ENCODE peak calls at places on chromosomes 5 and 9, in seven cellular contexts. S, M, P, U, A, C and B are unnamed samples.

GRCh38 chr5:137843676-137844284 is 23.9 kb upstream of the MYOT start:
- DNase-seq in S (no peak), M (no peak), P (no peak), U (no peak), A (no peak), C (no peak), B (no peak)

GRCh38 chr9:137296214-137297059 is 5.6 kb downstream of the NRARP start:
- DNase-seq in S (no peak), M (peak; percentile 39), P (no peak), U (no peak), A (no peak), C (no peak), B (no peak)

GRCh38 chr9:28120241-28121025 is 547.2 kb upstream of the C9orf72 start:
- DNase-seq in S (no peak), M (no peak), P (no peak), U (no peak), A (no peak), C (no peak), B (no peak)

GRCh38 chr9:121826711-121827110 is 175.3 kb downstream of the DAB2IP start:
- DNase-seq in S (no peak), M (no peak), P (no peak), U (no peak), A (no peak), C (no peak), B (no peak)

GRCh38 chr5:93336330-93337110 is 244.5 kb downstream of the NR2F1-AS1 start:
- DNase-seq in S (no peak), M (peak; percentile 52), P (no peak), U (no peak), A (no peak), C (no peak), B (no peak)

GRCh38 chr5:57358796-57359592 is 123.6 kb downstream of the ACTBL2 start:
- DNase-seq in S (no peak), M (no peak), P (no peak), U (no peak), A (no peak), C (no peak), B (no peak)

GRCh38 chr9:136769710-136770191 is 5.4 kb upstream of the LCN15 start:
- DNase-seq in S (peak; percentile 47), M (no peak), P (peak; percentile 70), U (no peak), A (no peak), C (peak; percentile 56), B (no peak)

GRCh38 chr9:3949744-3950143 is 350.1 kb downstream of the GLIS3 start:
- DNase-seq in S (no peak), M (no peak), P (no peak), U (no peak), A (no peak), C (no peak), B (no peak)

GRCh38 chr5:75640395-75640794 is 29.1 kb downstream of the ANKDD1B start:
- DNase-seq in S (no peak), M (peak; percentile 89), P (no peak), U (peak; percentile 50), A (no peak), C (no peak), B (no peak)

GRCh38 chr5:6829150-6829784 is 116.0 kb downstream of the TENT4A start:
- DNase-seq in S (no peak), M (peak; percentile 79), P (peak; percentile 72), U (no peak), A (no peak), C (no peak), B (no peak)

GRCh38 chr5:39501403-39501802 is 76.6 kb upstream of the DAB2 start:
- DNase-seq in S (no peak), M (peak; percentile 89), P (no peak), U (no peak), A (peak; percentile 68), C (no peak), B (no peak)

GRCh38 chr5:155434267-155434666 is 420.7 kb downstream of the KIF4B start:
- DNase-seq in S (no peak), M (no peak), P (no peak), U (no peak), A (no peak), C (no peak), B (no peak)

GRCh38 chr5:891837-892389 is 688 bp downstream of the BRD9 start:
- DNase-seq in S (no peak), M (peak; percentile 27), P (no peak), U (no peak), A (no peak), C (no peak), B (no peak)

GRCh38 chr5:59598547-59598874 is 295.0 kb downstream of the PDE4D start:
- DNase-seq in S (no peak), M (peak; percentile 49), P (no peak), U (no peak), A (no peak), C (no peak), B (no peak)

GRCh38 chr9:124411514-124412227 is 3.6 kb downstream of the PSMB7 start:
- DNase-seq in S (no peak), M (peak; percentile 62), P (no peak), U (no peak), A (no peak), C (no peak), B (no peak)

GRCh38 chr9:137311971-137312851 is 10.1 kb upstream of the NRARP start:
- DNase-seq in S (no peak), M (no peak), P (no peak), U (no peak), A (no peak), C (no peak), B (no peak)

GRCh38 chr5:33690736-33691135 is 201.1 kb downstream of the ADAMTS12 start:
- DNase-seq in S (no peak), M (peak; percentile 83), P (no peak), U (peak; percentile 85), A (no peak), C (no peak), B (no peak)